ENCODE peak calls at places on chromosome 7, in nine cellular contexts. G is MM.1S; B is CD4-positive, alpha-beta T cell; P is cardiac muscle cell; V is transverse colon; Q is lung; O is K562; Z is thoracic aorta; N is CD8-positive, alpha-beta T cell. S is an unnamed sample.

GRCh38 chr7:87316846-87317545 is 28.5 kb upstream of the CROT start:
- DNase-seq in G (no peak), B (no peak), P (peak; percentile 73), V (no peak), Q (no peak), O (no peak), Z (no peak), N (no peak), S (peak; percentile 80)

GRCh38 chr7:32150589-32150988 is 80.4 kb upstream of the PDE1C start:
- DNase-seq in G (no peak), B (no peak), P (no peak), V (no peak), Q (no peak), O (no peak), Z (no peak), N (no peak), S (no peak)

GRCh38 chr7:103691291-103691690 is 245.3 kb upstream of the SLC26A5 start:
- DNase-seq in G (no peak), B (no peak), P (no peak), V (no peak), Q (no peak), O (no peak), Z (no peak), N (no peak), S (no peak)

GRCh38 chr7:22853674-22854157 is 31.1 kb upstream of the TOMM7 start:
- DNase-seq in G (peak; percentile 53), B (no peak), P (peak; percentile 51), V (peak; percentile 36), Q (no peak), O (no peak), Z (peak; percentile 11), N (peak; percentile 58), S (no peak)

GRCh38 chr7:135757719-135758411 is 9.3 kb upstream of the FAM180A start:
- DNase-seq in G (no peak), B (no peak), P (peak; percentile 94), V (no peak), Q (no peak), O (no peak), Z (no peak), N (no peak), S (peak; percentile 21)

GRCh38 chr7:131112431-131112830 is 215.2 kb upstream of the MKLN1 start:
- DNase-seq in G (no peak), B (no peak), P (no peak), V (no peak), Q (no peak), O (no peak), Z (no peak), N (no peak), S (no peak)

GRCh38 chr7:68155676-68156075 is 1159.0 kb downstream of the TYW1 start:
- DNase-seq in G (no peak), B (no peak), P (no peak), V (no peak), Q (no peak), O (no peak), Z (no peak), N (no peak), S (no peak)

GRCh38 chr7:128010392-128011078 is 20.7 kb downstream of the LRRC4 start:
- DNase-seq in G (no peak), B (no peak), P (no peak), V (no peak), Q (no peak), O (no peak), Z (no peak), N (no peak), S (no peak)

DNA sequence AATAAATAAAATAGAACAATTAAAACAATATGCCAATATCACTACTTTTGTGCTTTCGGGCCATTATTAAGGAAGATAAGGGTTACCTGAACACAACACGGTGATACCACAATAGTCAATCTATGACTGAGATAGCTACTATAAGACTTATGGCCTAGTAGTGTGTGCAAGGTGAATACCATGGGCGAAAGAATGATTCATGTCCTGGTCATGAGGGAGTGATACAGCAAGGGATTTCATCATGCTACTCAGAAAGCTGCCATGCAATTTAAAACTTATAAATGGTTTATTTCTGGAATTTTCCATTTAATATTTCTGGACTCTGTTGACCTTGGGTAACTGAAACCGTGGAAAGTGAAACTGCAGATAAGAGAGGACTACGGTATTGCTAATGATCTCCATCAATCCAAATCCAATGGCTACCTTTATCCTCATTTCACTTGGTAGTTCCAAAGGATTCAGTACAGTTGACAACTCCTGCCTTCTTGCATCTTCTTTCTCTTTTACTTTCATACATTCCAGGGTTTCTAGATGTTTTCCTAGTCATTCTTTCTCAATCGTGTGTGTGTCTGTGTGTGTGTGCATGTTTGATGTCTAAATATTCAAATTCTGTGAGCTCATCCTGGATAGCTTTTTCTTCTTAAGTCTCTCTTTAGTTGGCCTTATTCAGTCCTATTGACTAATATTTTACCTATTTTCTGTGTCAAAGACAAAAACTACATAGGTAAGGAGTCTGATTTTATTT is 100.5 kb upstream of the MAGI2 start:
- DNase-seq in G (no peak), B (no peak), P (peak; percentile 49), V (no peak), Q (no peak), O (no peak), Z (no peak), N (no peak), S (peak; percentile 51)
- H3K27ac ChIP-seq in G (no peak overlapping the region), B (no peak overlapping the region), P (no peak overlapping the region), V (no peak overlapping the region), Q (no peak overlapping the region), O (no peak overlapping the region), Z (no peak overlapping the region), N (no peak overlapping the region), S (no peak overlapping the region)

GRCh38 chr7:47535033-47535703 is 46.7 kb downstream of the TNS3 start:
- DNase-seq in G (no peak), B (no peak), P (peak; percentile 21), V (no peak), Q (no peak), O (no peak), Z (no peak), N (no peak), S (no peak)

GRCh38 chr7:47535704-47536628 is 45.9 kb downstream of the TNS3 start:
- DNase-seq in G (no peak), B (no peak), P (no peak), V (no peak), Q (no peak), O (no peak), Z (no peak), N (no peak), S (no peak)

GRCh38 chr7:47536705-47537611 is 45.0 kb downstream of the TNS3 start:
- DNase-seq in G (no peak), B (no peak), P (peak; percentile 68), V (peak; percentile 59), Q (peak; percentile 38), O (no peak), Z (no peak), N (no peak), S (peak; percentile 67)

GRCh38 chr7:47531584-47532492 is 50.1 kb downstream of the TNS3 start:
- DNase-seq in G (no peak), B (no peak), P (no peak), V (no peak), Q (no peak), O (no peak), Z (no peak), N (no peak), S (no peak)

GRCh38 chr7:47534322-47535032 is 47.4 kb downstream of the TNS3 start:
- DNase-seq in G (no peak), B (no peak), P (no peak), V (no peak), Q (no peak), O (peak; percentile 24), Z (no peak), N (no peak), S (peak; percentile 96)
- TF ChIP-seq CTCF in G (no peak), B (no peak), P (no peak), V (no peak), Q (no peak), O (no peak), Z (no peak), N (no peak), S (no peak)

GRCh38 chr7:133367561-133367960 is 114.7 kb downstream of the EXOC4 start:
- DNase-seq in G (no peak), B (no peak), P (no peak), V (no peak), Q (no peak), O (no peak), Z (no peak), N (no peak), S (no peak)

GRCh38 chr7:133369130-133369529 is 116.3 kb downstream of the EXOC4 start:
- DNase-seq in G (no peak), B (no peak), P (no peak), V (no peak), Q (no peak), O (no peak), Z (no peak), N (no peak), S (no peak)

GRCh38 chr7:133361806-133362205 is 108.9 kb downstream of the EXOC4 start:
- DNase-seq in G (no peak), B (no peak), P (no peak), V (no peak), Q (no peak), O (no peak), Z (no peak), N (no peak), S (no peak)

GRCh38 chr7:133365892-133366291 is 113.0 kb downstream of the EXOC4 start:
- DNase-seq in G (no peak), B (no peak), P (peak; percentile 61), V (no peak), Q (no peak), O (no peak), Z (no peak), N (no peak), S (no peak)

GRCh38 chr7:133364959-133365680 is 112.2 kb downstream of the EXOC4 start:
- DNase-seq in G (no peak), B (no peak), P (peak; percentile 67), V (no peak), Q (no peak), O (no peak), Z (no peak), N (no peak), S (no peak)
- H3K27ac ChIP-seq in G (no peak overlapping the region), B (no peak overlapping the region), P (no peak overlapping the region), V (no peak overlapping the region), Q (no peak overlapping the region), O (no peak overlapping the region), Z (peak overlapping the region; percentile 69), N (no peak overlapping the region), S (no peak overlapping the region)

GRCh38 chr7:8037151-8037550 is 68.6 kb downstream of the GLCCI1 start:
- DNase-seq in G (no peak), B (no peak), P (no peak), V (no peak), Q (no peak), O (no peak), Z (no peak), N (no peak), S (no peak)

GRCh38 chr7:8040768-8041369 is 72.3 kb downstream of the GLCCI1 start:
- DNase-seq in G (no peak), B (no peak), P (no peak), V (no peak), Q (no peak), O (no peak), Z (no peak), N (no peak), S (no peak)

GRCh38 chr7:8035190-8035589 is 66.6 kb downstream of the GLCCI1 start:
- DNase-seq in G (no peak), B (no peak), P (no peak), V (no peak), Q (no peak), O (no peak), Z (no peak), N (no peak), S (no peak)

DNA sequence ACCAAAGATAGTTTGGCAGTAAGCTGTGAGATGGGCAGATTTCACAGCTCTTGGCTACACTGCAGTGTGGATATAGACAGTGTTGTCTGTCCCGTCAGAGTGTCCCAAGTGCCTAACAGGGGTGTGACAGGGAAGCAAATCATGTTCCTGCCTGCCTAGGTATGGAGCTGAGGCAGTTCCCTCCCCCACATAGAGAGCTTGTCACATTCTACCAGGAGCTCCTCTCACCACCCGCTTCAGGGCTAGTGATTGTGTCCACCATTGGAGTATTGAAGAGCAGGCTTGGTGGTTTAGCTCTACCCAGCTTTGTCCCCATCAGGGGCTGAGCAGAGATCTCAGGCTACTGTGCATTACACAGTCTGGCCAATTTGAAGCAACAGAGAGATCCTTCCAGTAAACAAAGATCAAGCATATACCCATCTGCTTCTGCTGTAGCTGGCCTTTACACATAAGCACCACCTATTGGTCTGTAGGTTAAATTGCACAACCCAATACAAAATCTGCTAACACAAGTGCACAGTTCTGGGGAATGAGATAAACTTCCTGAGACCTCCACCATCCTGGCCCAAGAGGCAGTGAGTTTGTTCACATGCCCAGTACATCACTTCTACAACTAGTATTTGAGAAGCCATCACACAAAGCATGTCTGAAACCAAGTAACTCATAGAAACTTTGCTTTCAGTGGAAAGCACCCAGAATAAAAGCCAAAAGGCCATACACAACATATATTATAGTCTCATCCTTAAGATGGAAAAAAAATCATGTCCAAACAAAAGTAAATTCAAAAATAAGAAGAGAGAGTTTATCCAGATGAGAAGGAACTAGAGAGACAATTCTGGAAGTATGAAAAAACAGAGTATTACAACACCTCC is 67.3 kb downstream of the GLCCI1 start:
- DNase-seq in G (peak; percentile 65), B (no peak), P (peak; percentile 50), V (no peak), Q (no peak), O (no peak), Z (no peak), N (no peak), S (no peak)
- TF ChIP-seq CTCF in G (peak; percentile 76), B (peak; percentile 65), P (peak; percentile 58), V (peak; percentile 57), Q (peak; percentile 31), O (peak; percentile 41), Z (no peak), N (peak; percentile 55), S (peak; percentile 16)